ENCODE peak calls at places on chromosomes 12 and 14, in ten cellular contexts. One of them, this sample, is unnamed. For H3K4me1, the result is how much of the 10 kb centered on the place peaks cover.

GRCh38 chr14:78075033-78075432 is 95.1 kb upstream of the NRXN3 start:
- DNase-seq in cardiac muscle cell: no peak
- DNase-seq in IMR-90: no peak
- DNase-seq in OCI-LY7: no peak
- DNase-seq in heart left ventricle: no peak
- DNase-seq in right atrium auricular region: no peak
- DNase-seq in mesendoderm: no peak
- DNase-seq in CD8-positive, alpha-beta memory T cell: no peak
- DNase-seq in astrocyte: no peak
- DNase-seq in Peyer's patch: no peak
- DNase-seq in this sample: no peak

GRCh38 chr14:41606249-41607118 is at the start of gene LRFN5:
- DNase-seq in cardiac muscle cell: peak
- DNase-seq in astrocyte: peak
- DNase-seq in OCI-LY7: no peak
- DNase-seq in IMR-90: peak
- DNase-seq in heart left ventricle: peak
- DNase-seq in mesendoderm: peak
- DNase-seq in right atrium auricular region: no peak
- DNase-seq in Peyer's patch: no peak
- DNase-seq in CD8-positive, alpha-beta memory T cell: no peak
- DNase-seq in this sample: no peak

GRCh38 chr14:71231521-71232393 is 324.5 kb downstream of the PCNX1 start:
- DNase-seq in astrocyte: no peak
- DNase-seq in mesendoderm: peak
- DNase-seq in Peyer's patch: no peak
- DNase-seq in IMR-90: no peak
- DNase-seq in OCI-LY7: peak
- DNase-seq in CD8-positive, alpha-beta memory T cell: no peak
- DNase-seq in cardiac muscle cell: no peak
- DNase-seq in heart left ventricle: no peak
- DNase-seq in right atrium auricular region: no peak
- DNase-seq in this sample: no peak

GRCh38 chr14:56202256-56202655 is 84.0 kb downstream of the PELI2 start:
- DNase-seq in IMR-90: no peak
- DNase-seq in CD8-positive, alpha-beta memory T cell: no peak
- DNase-seq in heart left ventricle: no peak
- DNase-seq in Peyer's patch: no peak
- DNase-seq in right atrium auricular region: no peak
- DNase-seq in OCI-LY7: no peak
- DNase-seq in mesendoderm: peak
- DNase-seq in astrocyte: no peak
- DNase-seq in cardiac muscle cell: no peak
- DNase-seq in this sample: no peak

GRCh38 chr12:27922591-27923139 is 49.9 kb downstream of the PTHLH start:
- DNase-seq in cardiac muscle cell: peak
- DNase-seq in mesendoderm: no peak
- DNase-seq in IMR-90: peak
- DNase-seq in Peyer's patch: no peak
- DNase-seq in right atrium auricular region: no peak
- DNase-seq in OCI-LY7: no peak
- DNase-seq in heart left ventricle: peak
- DNase-seq in CD8-positive, alpha-beta memory T cell: no peak
- DNase-seq in astrocyte: peak
- DNase-seq in this sample: no peak

GRCh38 chr14:21626491-21627230 is 8.1 kb downstream of the OR10G2 start:
- DNase-seq in IMR-90: peak
- DNase-seq in CD8-positive, alpha-beta memory T cell: no peak
- DNase-seq in Peyer's patch: no peak
- DNase-seq in OCI-LY7: no peak
- DNase-seq in heart left ventricle: no peak
- DNase-seq in astrocyte: no peak
- DNase-seq in cardiac muscle cell: peak
- DNase-seq in right atrium auricular region: no peak
- DNase-seq in mesendoderm: no peak
- DNase-seq in this sample: no peak

GRCh38 chr14:34678306-34678705 is 36.1 kb downstream of the CFL2 start:
- DNase-seq in OCI-LY7: no peak
- DNase-seq in mesendoderm: no peak
- DNase-seq in astrocyte: peak
- DNase-seq in cardiac muscle cell: peak
- DNase-seq in Peyer's patch: no peak
- DNase-seq in right atrium auricular region: no peak
- DNase-seq in heart left ventricle: no peak
- DNase-seq in IMR-90: no peak
- DNase-seq in CD8-positive, alpha-beta memory T cell: no peak
- DNase-seq in this sample: no peak

GRCh38 chr12:8948711-8949524 is 527 bp downstream of the M6PR start:
- DNase-seq in Peyer's patch: no peak
- DNase-seq in cardiac muscle cell: peak
- DNase-seq in IMR-90: peak
- DNase-seq in astrocyte: peak
- DNase-seq in heart left ventricle: no peak
- DNase-seq in OCI-LY7: peak
- DNase-seq in mesendoderm: peak
- DNase-seq in right atrium auricular region: no peak
- DNase-seq in CD8-positive, alpha-beta memory T cell: no peak
- DNase-seq in this sample: no peak

GRCh38 chr14:91511014-91511466 is 930 bp upstream of the PPP4R3A start:
- DNase-seq in mesendoderm: peak
- DNase-seq in cardiac muscle cell: no peak
- DNase-seq in IMR-90: peak
- DNase-seq in astrocyte: peak
- DNase-seq in Peyer's patch: no peak
- DNase-seq in right atrium auricular region: no peak
- DNase-seq in heart left ventricle: no peak
- DNase-seq in CD8-positive, alpha-beta memory T cell: no peak
- DNase-seq in OCI-LY7: peak
- DNase-seq in this sample: no peak

GRCh38 chr12:54392485-54393349 is 8.2 kb upstream of the ZNF385A start:
- DNase-seq in IMR-90: no peak
- DNase-seq in astrocyte: no peak
- DNase-seq in heart left ventricle: no peak
- DNase-seq in Peyer's patch: no peak
- DNase-seq in OCI-LY7: no peak
- DNase-seq in cardiac muscle cell: no peak
- DNase-seq in right atrium auricular region: no peak
- DNase-seq in mesendoderm: no peak
- DNase-seq in CD8-positive, alpha-beta memory T cell: no peak
- DNase-seq in this sample: no peak

GRCh38 chr12:56267443-56268071 is 815 bp downstream of the COQ10A start:
- DNase-seq in heart left ventricle: peak
- DNase-seq in mesendoderm: peak
- DNase-seq in Peyer's patch: no peak
- DNase-seq in cardiac muscle cell: no peak
- DNase-seq in astrocyte: no peak
- DNase-seq in OCI-LY7: no peak
- DNase-seq in CD8-positive, alpha-beta memory T cell: no peak
- DNase-seq in right atrium auricular region: no peak
- DNase-seq in IMR-90: no peak
- DNase-seq in this sample: no peak

GRCh38 chr14:104105822-104106470 is 20.4 kb downstream of the ASPG start:
- DNase-seq in IMR-90: no peak
- DNase-seq in CD8-positive, alpha-beta memory T cell: no peak
- DNase-seq in Peyer's patch: peak
- DNase-seq in heart left ventricle: peak
- DNase-seq in mesendoderm: no peak
- DNase-seq in OCI-LY7: no peak
- DNase-seq in right atrium auricular region: no peak
- DNase-seq in astrocyte: no peak
- DNase-seq in cardiac muscle cell: no peak
- DNase-seq in this sample: no peak

GRCh38 chr14:74085828-74086227 is 1.1 kb downstream of the LIN52 start:
- DNase-seq in astrocyte: no peak
- DNase-seq in IMR-90: no peak
- DNase-seq in OCI-LY7: peak
- DNase-seq in cardiac muscle cell: no peak
- DNase-seq in CD8-positive, alpha-beta memory T cell: no peak
- DNase-seq in mesendoderm: no peak
- DNase-seq in right atrium auricular region: no peak
- DNase-seq in Peyer's patch: no peak
- DNase-seq in heart left ventricle: no peak
- DNase-seq in this sample: no peak

GRCh38 chr12:13435535-13435934 is 239.0 kb downstream of the EMP1 start:
- DNase-seq in IMR-90: no peak
- DNase-seq in OCI-LY7: no peak
- DNase-seq in Peyer's patch: no peak
- DNase-seq in cardiac muscle cell: no peak
- DNase-seq in heart left ventricle: no peak
- DNase-seq in mesendoderm: peak
- DNase-seq in right atrium auricular region: no peak
- DNase-seq in astrocyte: no peak
- DNase-seq in CD8-positive, alpha-beta memory T cell: no peak
- DNase-seq in this sample: no peak

GRCh38 chr12:107328442-107329133 is 235.2 kb upstream of the CRY1 start:
- DNase-seq in Peyer's patch: no peak
- DNase-seq in cardiac muscle cell: peak
- DNase-seq in astrocyte: peak
- DNase-seq in OCI-LY7: no peak
- DNase-seq in CD8-positive, alpha-beta memory T cell: no peak
- DNase-seq in right atrium auricular region: no peak
- DNase-seq in mesendoderm: peak
- DNase-seq in IMR-90: peak
- DNase-seq in heart left ventricle: no peak
- DNase-seq in this sample: no peak

GRCh38 chr12:27272375-27273028 is 28.4 kb downstream of the STK38L start:
- DNase-seq in Peyer's patch: no peak
- DNase-seq in astrocyte: peak
- DNase-seq in IMR-90: no peak
- DNase-seq in cardiac muscle cell: no peak
- DNase-seq in mesendoderm: no peak
- DNase-seq in OCI-LY7: no peak
- DNase-seq in CD8-positive, alpha-beta memory T cell: no peak
- DNase-seq in heart left ventricle: no peak
- DNase-seq in right atrium auricular region: no peak
- DNase-seq in this sample: no peak

GRCh38 chr14:61547186-61548121 is 147.9 kb upstream of the HIF1A start:
- DNase-seq in IMR-90: peak
- DNase-seq in CD8-positive, alpha-beta memory T cell: no peak
- DNase-seq in Peyer's patch: no peak
- DNase-seq in astrocyte: peak
- DNase-seq in OCI-LY7: no peak
- DNase-seq in heart left ventricle: peak
- DNase-seq in mesendoderm: peak
- DNase-seq in cardiac muscle cell: peak
- DNase-seq in right atrium auricular region: no peak
- DNase-seq in this sample: no peak

GRCh38 chr12:132285991-132286681 is 43.3 kb downstream of the GALNT9 start:
- DNase-seq in OCI-LY7: no peak
- DNase-seq in right atrium auricular region: peak
- DNase-seq in CD8-positive, alpha-beta memory T cell: no peak
- DNase-seq in heart left ventricle: peak
- DNase-seq in Peyer's patch: peak
- DNase-seq in mesendoderm: peak
- DNase-seq in astrocyte: peak
- DNase-seq in cardiac muscle cell: peak
- DNase-seq in IMR-90: peak
- DNase-seq in this sample: no peak

GRCh38 chr12:63844391-63845341 is at the start of gene SRGAP1:
- DNase-seq in heart left ventricle: peak
- DNase-seq in IMR-90: peak
- DNase-seq in mesendoderm: peak
- DNase-seq in cardiac muscle cell: peak
- DNase-seq in Peyer's patch: peak
- DNase-seq in CD8-positive, alpha-beta memory T cell: no peak
- DNase-seq in astrocyte: peak
- DNase-seq in OCI-LY7: no peak
- DNase-seq in right atrium auricular region: peak
- DNase-seq in this sample: no peak

DNA sequence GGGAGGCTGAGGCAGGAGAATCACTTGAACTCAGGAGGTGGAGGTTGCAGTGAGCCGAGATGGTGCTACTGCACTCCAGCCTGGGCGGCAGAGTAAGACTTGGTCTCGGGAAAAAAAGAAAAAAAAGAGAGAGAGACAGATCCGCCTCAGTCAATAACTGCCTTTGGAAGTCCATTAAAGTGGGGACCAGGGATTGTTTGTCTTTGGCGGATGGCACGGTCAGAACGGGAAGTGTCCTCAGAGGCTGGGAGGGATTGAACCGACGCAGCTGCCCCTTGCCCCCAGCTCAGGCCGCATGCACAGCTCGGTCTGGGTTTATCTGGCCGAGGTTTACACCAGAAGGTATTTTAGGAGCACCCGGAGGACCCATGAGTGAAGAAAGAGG is 54.4 kb downstream of the TESC start:
- DNase-seq in astrocyte: no peak
- DNase-seq in cardiac muscle cell: no peak
- DNase-seq in Peyer's patch: no peak
- DNase-seq in OCI-LY7: no peak
- DNase-seq in CD8-positive, alpha-beta memory T cell: no peak
- DNase-seq in mesendoderm: no peak
- DNase-seq in IMR-90: no peak
- DNase-seq in heart left ventricle: peak
- DNase-seq in right atrium auricular region: no peak
- DNase-seq in this sample: no peak
- H3K4me1 ChIP-seq in astrocyte: under half
- H3K4me1 ChIP-seq in cardiac muscle cell: half or more
- H3K4me1 ChIP-seq in Peyer's patch: under half
- H3K4me1 ChIP-seq in OCI-LY7: under half
- H3K4me1 ChIP-seq in CD8-positive, alpha-beta memory T cell: under half
- H3K4me1 ChIP-seq in mesendoderm: under half
- H3K4me1 ChIP-seq in IMR-90: under half
- H3K4me1 ChIP-seq in heart left ventricle: under half
- H3K4me1 ChIP-seq in right atrium auricular region: under half
- H3K4me1 ChIP-seq in this sample: under half

GRCh38 chr14:68936476-68936875 is 42.6 kb downstream of the ACTN1 start:
- DNase-seq in mesendoderm: no peak
- DNase-seq in cardiac muscle cell: peak
- DNase-seq in OCI-LY7: no peak
- DNase-seq in right atrium auricular region: no peak
- DNase-seq in Peyer's patch: no peak
- DNase-seq in CD8-positive, alpha-beta memory T cell: no peak
- DNase-seq in astrocyte: no peak
- DNase-seq in heart left ventricle: peak
- DNase-seq in IMR-90: no peak
- DNase-seq in this sample: no peak
- H3K4me1 ChIP-seq in mesendoderm: under half
- H3K4me1 ChIP-seq in cardiac muscle cell: half or more
- H3K4me1 ChIP-seq in OCI-LY7: under half
- H3K4me1 ChIP-seq in right atrium auricular region: under half
- H3K4me1 ChIP-seq in Peyer's patch: under half
- H3K4me1 ChIP-seq in CD8-positive, alpha-beta memory T cell: under half
- H3K4me1 ChIP-seq in astrocyte: half or more
- H3K4me1 ChIP-seq in heart left ventricle: half or more
- H3K4me1 ChIP-seq in IMR-90: half or more
- H3K4me1 ChIP-seq in this sample: under half

GRCh38 chr12:49092816-49093406 is 1.7 kb downstream of the DHH start:
- DNase-seq in astrocyte: no peak
- DNase-seq in IMR-90: no peak
- DNase-seq in CD8-positive, alpha-beta memory T cell: no peak
- DNase-seq in OCI-LY7: no peak
- DNase-seq in Peyer's patch: no peak
- DNase-seq in heart left ventricle: no peak
- DNase-seq in right atrium auricular region: no peak
- DNase-seq in mesendoderm: no peak
- DNase-seq in cardiac muscle cell: no peak
- DNase-seq in this sample: no peak
- H3K4me1 ChIP-seq in astrocyte: under half
- H3K4me1 ChIP-seq in IMR-90: under half
- H3K4me1 ChIP-seq in CD8-positive, alpha-beta memory T cell: half or more
- H3K4me1 ChIP-seq in OCI-LY7: under half
- H3K4me1 ChIP-seq in Peyer's patch: under half
- H3K4me1 ChIP-seq in heart left ventricle: half or more
- H3K4me1 ChIP-seq in right atrium auricular region: under half
- H3K4me1 ChIP-seq in mesendoderm: under half
- H3K4me1 ChIP-seq in cardiac muscle cell: under half
- H3K4me1 ChIP-seq in this sample: under half

GRCh38 chr12:68361953-68362352 is 29.8 kb upstream of the MDM1 start:
- DNase-seq in OCI-LY7: no peak
- DNase-seq in cardiac muscle cell: no peak
- DNase-seq in right atrium auricular region: no peak
- DNase-seq in IMR-90: no peak
- DNase-seq in Peyer's patch: no peak
- DNase-seq in astrocyte: no peak
- DNase-seq in mesendoderm: no peak
- DNase-seq in CD8-positive, alpha-beta memory T cell: no peak
- DNase-seq in heart left ventricle: no peak
- DNase-seq in this sample: no peak
- H3K4me1 ChIP-seq in OCI-LY7: under half
- H3K4me1 ChIP-seq in cardiac muscle cell: under half
- H3K4me1 ChIP-seq in right atrium auricular region: under half
- H3K4me1 ChIP-seq in IMR-90: under half
- H3K4me1 ChIP-seq in Peyer's patch: under half
- H3K4me1 ChIP-seq in astrocyte: under half
- H3K4me1 ChIP-seq in mesendoderm: under half
- H3K4me1 ChIP-seq in CD8-positive, alpha-beta memory T cell: under half
- H3K4me1 ChIP-seq in heart left ventricle: under half
- H3K4me1 ChIP-seq in this sample: under half

This sample was measured in effector memory CD4-positive, alpha-beta T cell.